ENCODE peak calls at places on chromosomes 13 and 19, in six cellular contexts. One of them, this sample, is unnamed.

GRCh38 chr19:7219056-7219455 is 75.2 kb downstream of the INSR start:
- DNase-seq in SK-N-SH: no peak
- DNase-seq in GM12878: no peak
- DNase-seq in H1: no peak
- DNase-seq in HepG2: no peak
- DNase-seq in K562: no peak
- DNase-seq in this sample: no peak

GRCh38 chr13:77832339-77833100 is 86.1 kb downstream of the EDNRB start:
- DNase-seq in SK-N-SH: no peak
- DNase-seq in GM12878: no peak
- DNase-seq in H1: no peak
- DNase-seq in HepG2: no peak
- DNase-seq in K562: no peak
- DNase-seq in this sample: peak

GRCh38 chr13:99087130-99087953 is 109.5 kb upstream of the DOCK9 start:
- DNase-seq in SK-N-SH: peak
- DNase-seq in GM12878: peak
- DNase-seq in H1: peak
- DNase-seq in HepG2: peak
- DNase-seq in K562: peak
- DNase-seq in this sample: no peak

GRCh38 chr19:38062959-38063786 is 156.2 kb downstream of the SIPA1L3 start:
- DNase-seq in SK-N-SH: peak
- DNase-seq in GM12878: no peak
- DNase-seq in H1: no peak
- DNase-seq in HepG2: no peak
- DNase-seq in K562: peak
- DNase-seq in this sample: no peak

GRCh38 chr13:59126474-59126873 is 1037.3 kb downstream of the DIAPH3 start:
- DNase-seq in SK-N-SH: no peak
- DNase-seq in GM12878: no peak
- DNase-seq in H1: no peak
- DNase-seq in HepG2: no peak
- DNase-seq in K562: no peak
- DNase-seq in this sample: no peak

GRCh38 chr13:111187879-111188643 is 73.0 kb downstream of the ARHGEF7 start:
- DNase-seq in SK-N-SH: no peak
- DNase-seq in GM12878: no peak
- DNase-seq in H1: no peak
- DNase-seq in HepG2: no peak
- DNase-seq in K562: no peak
- DNase-seq in this sample: no peak

GRCh38 chr13:77990973-77991372 is 72.3 kb upstream of the EDNRB start:
- DNase-seq in SK-N-SH: no peak
- DNase-seq in GM12878: no peak
- DNase-seq in H1: no peak
- DNase-seq in HepG2: no peak
- DNase-seq in K562: no peak
- DNase-seq in this sample: no peak

GRCh38 chr13:52695856-52696255 is 43.2 kb downstream of the SUGT1 start:
- DNase-seq in SK-N-SH: no peak
- DNase-seq in GM12878: peak
- DNase-seq in H1: no peak
- DNase-seq in HepG2: peak
- DNase-seq in K562: no peak
- DNase-seq in this sample: peak

GRCh38 chr13:66665991-66666390 is 564.1 kb downstream of the PCDH9 start:
- DNase-seq in SK-N-SH: peak
- DNase-seq in GM12878: no peak
- DNase-seq in H1: no peak
- DNase-seq in HepG2: no peak
- DNase-seq in K562: no peak
- DNase-seq in this sample: no peak

GRCh38 chr19:679418-680286 is 3.5 kb downstream of the FSTL3 start:
- DNase-seq in SK-N-SH: peak
- DNase-seq in GM12878: no peak
- DNase-seq in H1: no peak
- DNase-seq in HepG2: no peak
- DNase-seq in K562: peak
- DNase-seq in this sample: peak

GRCh38 chr19:2615782-2616181 is 86.7 kb downstream of the GNG7 start:
- DNase-seq in SK-N-SH: no peak
- DNase-seq in GM12878: no peak
- DNase-seq in H1: no peak
- DNase-seq in HepG2: no peak
- DNase-seq in K562: no peak
- DNase-seq in this sample: no peak

GRCh38 chr19:17656970-17657369 is 31.2 kb downstream of the UNC13A start:
- DNase-seq in SK-N-SH: no peak
- DNase-seq in GM12878: no peak
- DNase-seq in H1: no peak
- DNase-seq in HepG2: no peak
- DNase-seq in K562: no peak
- DNase-seq in this sample: no peak

GRCh38 chr19:23916991-23917390 is 2.3 kb downstream of the ZNF726 start:
- DNase-seq in SK-N-SH: no peak
- DNase-seq in GM12878: no peak
- DNase-seq in H1: no peak
- DNase-seq in HepG2: no peak
- DNase-seq in K562: no peak
- DNase-seq in this sample: no peak

GRCh38 chr13:41985788-41986508 is 25.0 kb upstream of the VWA8 start:
- DNase-seq in SK-N-SH: peak
- DNase-seq in GM12878: no peak
- DNase-seq in H1: no peak
- DNase-seq in HepG2: no peak
- DNase-seq in K562: no peak
- DNase-seq in this sample: no peak

GRCh38 chr13:92843549-92843948 is 383.1 kb upstream of the GPC6 start:
- DNase-seq in SK-N-SH: no peak
- DNase-seq in GM12878: no peak
- DNase-seq in H1: no peak
- DNase-seq in HepG2: no peak
- DNase-seq in K562: no peak
- DNase-seq in this sample: no peak

GRCh38 chr19:32580353-32580900 is 563 bp upstream of the PDCD5 start:
- DNase-seq in SK-N-SH: peak
- DNase-seq in GM12878: no peak
- DNase-seq in H1: no peak
- DNase-seq in HepG2: no peak
- DNase-seq in K562: no peak
- DNase-seq in this sample: no peak

GRCh38 chr13:47036291-47037008 is 139.6 kb upstream of the HTR2A start:
- DNase-seq in SK-N-SH: no peak
- DNase-seq in GM12878: peak
- DNase-seq in H1: no peak
- DNase-seq in HepG2: no peak
- DNase-seq in K562: no peak
- DNase-seq in this sample: no peak

GRCh38 chr19:3249408-3249807 is 24.9 kb downstream of the CELF5 start:
- DNase-seq in SK-N-SH: peak
- DNase-seq in GM12878: no peak
- DNase-seq in H1: no peak
- DNase-seq in HepG2: peak
- DNase-seq in K562: peak
- DNase-seq in this sample: no peak

GRCh38 chr19:34837262-34837661 is 64.2 kb upstream of the ZNF599 start:
- DNase-seq in SK-N-SH: peak
- DNase-seq in GM12878: no peak
- DNase-seq in H1: no peak
- DNase-seq in HepG2: no peak
- DNase-seq in K562: no peak
- DNase-seq in this sample: no peak

GRCh38 chr19:34838248-34838647 is 65.2 kb upstream of the ZNF599 start:
- DNase-seq in SK-N-SH: peak
- DNase-seq in GM12878: no peak
- DNase-seq in H1: no peak
- DNase-seq in HepG2: peak
- DNase-seq in K562: peak
- DNase-seq in this sample: no peak

GRCh38 chr19:34834513-34834912 is 61.5 kb upstream of the ZNF599 start:
- DNase-seq in SK-N-SH: no peak
- DNase-seq in GM12878: no peak
- DNase-seq in H1: no peak
- DNase-seq in HepG2: no peak
- DNase-seq in K562: no peak
- DNase-seq in this sample: no peak

GRCh38 chr19:34838753-34839431 is 65.9 kb upstream of the ZNF599 start:
- DNase-seq in SK-N-SH: no peak
- DNase-seq in GM12878: no peak
- DNase-seq in H1: peak
- DNase-seq in HepG2: peak
- DNase-seq in K562: no peak
- DNase-seq in this sample: no peak

GRCh38 chr19:34835952-34836351 is 62.9 kb upstream of the ZNF599 start:
- DNase-seq in SK-N-SH: no peak
- DNase-seq in GM12878: no peak
- DNase-seq in H1: no peak
- DNase-seq in HepG2: no peak
- DNase-seq in K562: no peak
- DNase-seq in this sample: no peak
- TF ChIP-seq GABPA in SK-N-SH: no peak
- TF ChIP-seq GABPA in GM12878: no peak
- TF ChIP-seq GABPA in H1: no peak
- TF ChIP-seq GABPA in HepG2: no peak
- TF ChIP-seq GABPA in K562: no peak
- TF ChIP-seq GABPA in this sample: no peak

GRCh38 chr19:48445256-48445605 is 552 bp upstream of the GRWD1 start:
- DNase-seq in SK-N-SH: peak
- DNase-seq in GM12878: no peak
- DNase-seq in H1: no peak
- DNase-seq in HepG2: peak
- DNase-seq in K562: peak
- DNase-seq in this sample: peak
- TF ChIP-seq GABPA in SK-N-SH: no peak
- TF ChIP-seq GABPA in GM12878: no peak
- TF ChIP-seq GABPA in H1: no peak
- TF ChIP-seq GABPA in HepG2: no peak
- TF ChIP-seq GABPA in K562: no peak
- TF ChIP-seq GABPA in this sample: no peak

GRCh38 chr13:40480915-40481525 is 185.4 kb downstream of the FOXO1 start:
- DNase-seq in SK-N-SH: no peak
- DNase-seq in GM12878: no peak
- DNase-seq in H1: no peak
- DNase-seq in HepG2: no peak
- DNase-seq in K562: no peak
- DNase-seq in this sample: no peak

GRCh38 chr13:40480012-40480914 is 186.2 kb downstream of the FOXO1 start:
- DNase-seq in SK-N-SH: no peak
- DNase-seq in GM12878: no peak
- DNase-seq in H1: no peak
- DNase-seq in HepG2: peak
- DNase-seq in K562: no peak
- DNase-seq in this sample: no peak

GRCh38 chr13:40477623-40478608 is 188.5 kb downstream of the FOXO1 start:
- DNase-seq in SK-N-SH: no peak
- DNase-seq in GM12878: no peak
- DNase-seq in H1: no peak
- DNase-seq in HepG2: peak
- DNase-seq in K562: no peak
- DNase-seq in this sample: no peak

GRCh38 chr13:40479196-40479845 is 187.1 kb downstream of the FOXO1 start:
- DNase-seq in SK-N-SH: no peak
- DNase-seq in GM12878: no peak
- DNase-seq in H1: no peak
- DNase-seq in HepG2: no peak
- DNase-seq in K562: no peak
- DNase-seq in this sample: no peak

DNA sequence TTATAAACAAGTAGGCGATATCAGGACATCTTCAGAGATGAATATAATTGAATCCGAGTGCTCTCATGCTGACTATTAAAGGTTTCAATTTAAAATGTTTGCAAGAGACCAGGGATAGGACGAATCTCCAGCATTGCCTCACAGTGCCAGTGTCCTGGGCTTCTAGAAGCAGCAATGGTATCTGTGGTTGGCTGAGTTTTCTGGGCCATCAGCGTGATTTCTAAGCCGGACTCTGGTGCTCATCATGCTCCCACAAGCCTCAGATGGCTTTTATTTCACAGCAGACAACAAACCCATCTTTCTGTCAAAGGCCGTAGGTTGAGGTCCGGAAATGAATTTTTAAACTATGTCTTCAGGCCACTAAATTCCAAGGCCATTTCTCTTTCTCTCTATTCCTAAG is 187.7 kb downstream of the FOXO1 start:
- DNase-seq in SK-N-SH: no peak
- DNase-seq in GM12878: no peak
- DNase-seq in H1: no peak
- DNase-seq in HepG2: no peak
- DNase-seq in K562: no peak
- DNase-seq in this sample: no peak
- TF ChIP-seq GABPA in SK-N-SH: no peak
- TF ChIP-seq GABPA in GM12878: no peak
- TF ChIP-seq GABPA in H1: no peak
- TF ChIP-seq GABPA in HepG2: no peak
- TF ChIP-seq GABPA in K562: no peak
- TF ChIP-seq GABPA in this sample: no peak

DNA sequence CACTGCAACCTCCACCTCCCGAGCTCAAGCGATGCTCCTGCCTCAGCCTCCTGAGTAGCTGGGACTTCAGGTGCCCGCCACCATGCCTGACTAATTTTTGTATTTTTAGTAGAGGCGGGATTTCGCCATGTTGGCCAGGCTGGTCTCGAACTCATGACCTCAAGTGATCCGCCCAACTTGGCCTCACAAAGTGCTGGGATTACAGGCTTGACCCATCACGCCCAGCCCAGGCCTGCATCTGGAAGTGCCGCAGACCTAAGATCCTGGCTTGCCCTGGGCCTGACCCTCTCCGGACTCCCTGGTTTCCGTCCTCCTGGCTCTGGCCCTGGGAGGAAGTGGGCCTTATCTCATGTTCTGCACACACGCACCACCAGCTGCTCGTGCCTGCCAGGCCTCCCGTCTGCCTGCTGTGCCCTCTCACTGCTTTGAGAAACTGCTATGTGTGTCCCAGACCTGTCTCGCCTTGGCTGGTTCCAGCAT is 4.7 kb upstream of the PTGIR start:
- DNase-seq in SK-N-SH: peak
- DNase-seq in GM12878: no peak
- DNase-seq in H1: no peak
- DNase-seq in HepG2: no peak
- DNase-seq in K562: no peak
- DNase-seq in this sample: no peak
- TF ChIP-seq GABPA in SK-N-SH: no peak
- TF ChIP-seq GABPA in GM12878: no peak
- TF ChIP-seq GABPA in H1: no peak
- TF ChIP-seq GABPA in HepG2: no peak
- TF ChIP-seq GABPA in K562: peak
- TF ChIP-seq GABPA in this sample: no peak

GRCh38 chr19:19059018-19059836 is 4.6 kb upstream of the SLC25A42 start:
- DNase-seq in SK-N-SH: no peak
- DNase-seq in GM12878: no peak
- DNase-seq in H1: no peak
- DNase-seq in HepG2: no peak
- DNase-seq in K562: peak
- DNase-seq in this sample: no peak
- TF ChIP-seq GABPA in SK-N-SH: no peak
- TF ChIP-seq GABPA in GM12878: no peak
- TF ChIP-seq GABPA in H1: no peak
- TF ChIP-seq GABPA in HepG2: no peak
- TF ChIP-seq GABPA in K562: no peak
- TF ChIP-seq GABPA in this sample: no peak

GRCh38 chr13:44109986-44110640 is 230.4 kb downstream of the LACC1 start:
- DNase-seq in SK-N-SH: no peak
- DNase-seq in GM12878: no peak
- DNase-seq in H1: no peak
- DNase-seq in HepG2: no peak
- DNase-seq in K562: no peak
- DNase-seq in this sample: no peak
- TF ChIP-seq GABPA in SK-N-SH: no peak
- TF ChIP-seq GABPA in GM12878: no peak
- TF ChIP-seq GABPA in H1: no peak
- TF ChIP-seq GABPA in HepG2: no peak
- TF ChIP-seq GABPA in K562: no peak
- TF ChIP-seq GABPA in this sample: no peak